ENCODE peak calls at places on chromosome 21, in five cellular contexts. Q, R, W, C and V are unnamed samples. For H3K4me1, the result is how much of the 10 kb centered on the place peaks cover.

GRCh38 chr21:27155130-27155500 is 188.2 kb upstream of the ADAMTS5 start:
- DNase-seq in Q (no peak), R (no peak), W (no peak), C (no peak), V (no peak)

GRCh38 chr21:42649122-42650032 is 4.0 kb upstream of the PDE9A start:
- DNase-seq in Q (no peak), R (no peak), W (no peak), C (no peak), V (no peak)

GRCh38 chr21:36502365-36502764 is 22.4 kb upstream of the CLDN14 start:
- DNase-seq in Q (no peak), R (no peak), W (no peak), C (no peak), V (no peak)

GRCh38 chr21:26597023-26597422 is 23.9 kb upstream of the CYYR1 start:
- DNase-seq in Q (no peak), R (no peak), W (no peak), C (no peak), V (no peak)

GRCh38 chr21:14968029-14968428 is 96.8 kb downstream of the NRIP1 start:
- DNase-seq in Q (no peak), R (no peak), W (no peak), C (no peak), V (no peak)

GRCh38 chr21:42690586-42690985 is 37.2 kb downstream of the PDE9A start:
- DNase-seq in Q (no peak), R (no peak), W (no peak), C (no peak), V (no peak)

GRCh38 chr21:14864211-14865021 is 200.4 kb downstream of the NRIP1 start:
- DNase-seq in Q (peak), R (no peak), W (peak), C (peak), V (peak)

GRCh38 chr21:42473495-42474042 is 22.5 kb downstream of the RSPH1 start:
- DNase-seq in Q (no peak), R (no peak), W (no peak), C (no peak), V (no peak)

GRCh38 chr21:21436012-21436545 is 437.9 kb downstream of the NCAM2 start:
- DNase-seq in Q (no peak), R (no peak), W (no peak), C (no peak), V (no peak)

GRCh38 chr21:44701541-44701940 is 4.6 kb downstream of the KRTAP10-12 start:
- DNase-seq in Q (no peak), R (no peak), W (peak), C (no peak), V (no peak)
- H3K4me1 ChIP-seq in Q (half or more), R (under half), W (under half), C (under half), V (half or more)

DNA sequence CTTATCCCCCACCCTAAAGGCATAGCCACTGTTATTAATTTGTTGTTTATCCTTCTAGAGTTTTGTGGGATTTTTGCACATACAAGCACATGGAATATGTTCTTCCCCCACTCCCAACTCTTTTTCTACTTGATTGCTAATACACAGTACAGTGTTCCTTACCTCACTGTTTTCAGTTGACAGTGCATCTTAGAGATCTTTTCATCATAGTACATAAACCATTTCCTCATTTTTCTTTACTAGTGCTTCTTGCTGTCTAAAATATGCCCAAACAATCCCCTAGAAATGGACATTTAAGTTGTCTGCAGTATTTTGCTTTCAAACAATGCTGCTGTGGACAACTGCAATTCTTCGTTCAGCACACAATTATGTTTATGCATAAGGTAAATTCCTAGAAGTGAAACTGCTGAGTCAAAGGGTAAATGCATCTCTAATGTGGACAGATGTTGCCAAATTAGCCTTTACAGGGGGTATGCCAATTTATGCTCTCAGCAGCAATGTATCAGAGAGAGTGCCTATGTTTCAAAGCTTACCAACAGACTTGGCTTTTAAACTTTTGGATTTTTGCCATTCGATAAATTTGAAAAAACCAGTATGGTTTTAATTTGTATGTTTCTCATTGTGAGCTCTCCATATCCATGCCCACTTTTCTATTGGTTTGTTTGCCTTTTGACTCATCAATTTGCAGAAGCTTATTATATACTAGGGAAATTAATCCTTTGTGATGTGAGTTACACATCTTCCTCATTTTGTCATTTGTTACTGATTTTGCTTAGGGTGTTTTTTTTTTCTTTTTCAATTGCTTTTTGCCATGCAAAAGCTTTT is 132.6 kb downstream of the MRPS6 start:
- DNase-seq in Q (no peak), R (no peak), W (no peak), C (no peak), V (no peak)
- TF ChIP-seq YY1 in Q (no peak), R (no peak), W (no peak), C (no peak), V (no peak)

GRCh38 chr21:44708213-44708865 is 3.0 kb downstream of the TSPEAR start:
- DNase-seq in Q (no peak), R (no peak), W (peak), C (no peak), V (peak)

GRCh38 chr21:44710756-44711326 is 531 bp downstream of the TSPEAR start:
- DNase-seq in Q (no peak), R (no peak), W (peak), C (no peak), V (no peak)

GRCh38 chr21:44709426-44710293 is 1.7 kb downstream of the TSPEAR start:
- DNase-seq in Q (no peak), R (no peak), W (peak), C (no peak), V (no peak)

GRCh38 chr21:44710294-44710665 is 1.1 kb downstream of the TSPEAR start:
- DNase-seq in Q (no peak), R (no peak), W (peak), C (no peak), V (no peak)

DNA sequence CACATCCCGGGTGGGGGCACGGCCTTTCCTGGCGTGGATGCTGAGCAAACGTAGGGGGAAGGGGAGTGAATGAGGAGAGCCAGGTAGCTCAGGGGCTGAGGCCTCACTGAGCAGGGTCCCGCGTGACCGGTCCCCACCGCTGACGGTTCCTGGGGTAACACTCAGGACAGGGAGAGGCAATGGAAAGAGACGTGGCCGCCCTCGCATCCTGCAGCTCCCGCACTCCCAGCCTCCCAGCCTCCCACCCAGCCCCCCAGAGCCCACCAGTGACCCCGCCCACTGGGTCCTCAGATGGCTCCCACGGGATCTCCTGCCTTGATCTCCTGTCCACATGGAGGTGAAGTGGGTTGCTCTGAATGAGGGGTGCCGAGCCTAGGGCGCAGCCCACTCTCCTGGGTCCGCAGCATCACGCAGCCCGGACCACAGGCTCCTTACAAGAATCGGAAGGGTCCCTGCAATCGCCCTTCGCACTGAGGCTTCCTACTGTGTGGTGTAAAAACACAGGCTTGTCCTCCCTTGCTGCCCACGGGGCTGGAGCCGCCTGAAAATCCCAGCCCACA is 2.4 kb downstream of the TSPEAR start:
- DNase-seq in Q (no peak), R (no peak), W (peak), C (no peak), V (no peak)
- H3K4me1 ChIP-seq in Q (half or more), R (under half), W (under half), C (under half), V (under half)

GRCh38 chr21:44574457-44575306 is 1.2 kb downstream of the KRTAP10-4 start:
- DNase-seq in Q (no peak), R (no peak), W (no peak), C (no peak), V (no peak)
- TF ChIP-seq YY1 in Q (no peak), R (no peak), W (no peak), C (no peak), V (no peak)

GRCh38 chr21:44732956-44733355 is 21.6 kb upstream of the TSPEAR start:
- DNase-seq in Q (no peak), R (no peak), W (no peak), C (no peak), V (no peak)
- H3K4me1 ChIP-seq in Q (under half), R (under half), W (under half), C (under half), V (under half)

GRCh38 chr21:46424621-46425020 is 34.1 kb upstream of the DIP2A start:
- DNase-seq in Q (no peak), R (no peak), W (no peak), C (no peak), V (no peak)
- TF ChIP-seq YY1 in Q (no peak), R (no peak), W (no peak), C (no peak), V (no peak)